ENCODE peak calls at places on chromosomes 7 and 10, in four cellular contexts. Y is AG08395; U is stimulated activated CD8-positive, alpha-beta memory T cell treated with anti-CD3 and anti-CD28 coated beads, Interleukin-7, amount 100 ng/mL, for 1 hour; J is RPMI8226. B is an unnamed sample.

GRCh38 chr7:99028261-99028971 is 115.5 kb downstream of the SMURF1 start:
- DNase-seq in Y (no peak), U (no peak), J (no peak), B (no peak)

GRCh38 chr10:124523886-124524285 is 62.3 kb downstream of the LHPP start:
- DNase-seq in Y (no peak), J (no peak), U (no peak), B (no peak)

GRCh38 chr10:12702215-12702614 is 299.3 kb downstream of the CCDC3 start:
- DNase-seq in J (no peak), Y (no peak), U (no peak), B (no peak)

GRCh38 chr10:118584181-118584954 is 11.1 kb downstream of the PRLHR start:
- DNase-seq in U (no peak), J (no peak), Y (peak; percentile 84), B (no peak)

GRCh38 chr10:60524541-60524940 is 134.9 kb upstream of the ANK3 start:
- DNase-seq in U (no peak), J (no peak), Y (no peak), B (no peak)

GRCh38 chr7:114653391-114654088 is 238.9 kb downstream of the FOXP2 start:
- DNase-seq in U (no peak), J (no peak), Y (no peak), B (no peak)

GRCh38 chr7:71055504-71055903 is 76.4 kb upstream of the GALNT17 start:
- DNase-seq in J (no peak), U (no peak), Y (no peak), B (no peak)

GRCh38 chr7:71454981-71455380 is 323.0 kb downstream of the GALNT17 start:
- DNase-seq in J (no peak), Y (no peak), U (no peak), B (no peak)

GRCh38 chr10:32190890-32191491 is 134.8 kb upstream of the KIF5B start:
- DNase-seq in J (peak; percentile 57), U (no peak), Y (peak; percentile 45), B (no peak)

GRCh38 chr7:63031838-63032436 is 966.7 kb upstream of the ZNF722 start:
- DNase-seq in U (no peak), Y (no peak), J (no peak), B (no peak)

GRCh38 chr7:5237286-5237685 is 45.5 kb upstream of the SLC29A4 start:
- DNase-seq in U (no peak), J (peak; percentile 82), Y (peak; percentile 67), B (no peak)

GRCh38 chr10:46520381-46520780 is 36.1 kb downstream of the GPRIN2 start:
- DNase-seq in Y (no peak), J (no peak), U (no peak), B (no peak)

GRCh38 chr7:96723622-96724021 is 14.0 kb upstream of the SEM1 start:
- DNase-seq in J (no peak), Y (no peak), U (no peak), B (no peak)

GRCh38 chr10:48564466-48565150 is 40.3 kb downstream of the ARHGAP22 start:
- DNase-seq in Y (no peak), J (no peak), U (no peak), B (no peak)

GRCh38 chr7:51591223-51591622 is 274.6 kb upstream of the COBL start:
- DNase-seq in J (no peak), Y (no peak), U (no peak), B (no peak)

GRCh38 chr10:50990568-50991495 is 83.5 kb upstream of the PRKG1 start:
- DNase-seq in Y (peak; percentile 48), U (no peak), J (no peak), B (no peak)

GRCh38 chr7:159040912-159041711 is 103.6 kb downstream of the VIPR2 start:
- DNase-seq in J (no peak), Y (no peak), U (no peak), B (no peak)

GRCh38 chr7:6516387-6516983 is 34.8 kb downstream of the GRID2IP start:
- DNase-seq in U (peak; percentile 27), J (peak; percentile 81), Y (peak; percentile 79), B (peak; percentile 49)

GRCh38 chr10:118962159-118962863 is 67.2 kb upstream of the NANOS1 start:
- DNase-seq in Y (no peak), U (no peak), J (no peak), B (no peak)

GRCh38 chr7:117145952-117146475 is 176.8 kb downstream of the WNT2 start:
- DNase-seq in Y (no peak), J (no peak), U (no peak), B (no peak)

GRCh38 chr7:4214501-4215155 is 467.5 kb upstream of the FOXK1 start:
- DNase-seq in J (no peak), U (no peak), Y (no peak), B (no peak)

GRCh38 chr7:37916673-37917660 is at the start of gene SFRP4:
- DNase-seq in J (peak; percentile 56), U (no peak), Y (peak; percentile 60), B (no peak)

GRCh38 chr7:40760293-40760964 is 625.6 kb downstream of the SUGCT start:
- DNase-seq in U (no peak), Y (no peak), J (no peak), B (no peak)